ENCODE peak calls at places on chromosomes 2 and 18, in seven cellular contexts. Y, A, O, D, F, G and T are unnamed samples.

GRCh38 chr2:158923180-158923594 is 45.3 kb upstream of the TANC1 start:
- DNase-seq in Y (no peak), F (no peak), G (no peak), A (no peak), D (no peak), O (peak), T (no peak)

GRCh38 chr2:207484444-207485391 is 45.0 kb upstream of the CREB1 start:
- DNase-seq in F (no peak), D (peak), G (no peak), Y (no peak), O (no peak), A (no peak), T (no peak)

GRCh38 chr2:84247532-84247931 is 211.5 kb downstream of the SUCLG1 start:
- DNase-seq in G (no peak), D (no peak), O (no peak), A (no peak), F (no peak), Y (no peak), T (peak)

GRCh38 chr2:101446869-101447268 is 28.0 kb downstream of the RFX8 start:
- DNase-seq in O (peak), D (no peak), Y (no peak), A (peak), F (no peak), G (no peak), T (no peak)

GRCh38 chr2:238220892-238221521 is 17.5 kb upstream of the ILKAP start:
- DNase-seq in F (peak), A (peak), G (no peak), D (no peak), Y (no peak), O (no peak), T (no peak)

GRCh38 chr18:11516988-11517630 is 92.3 kb upstream of the SLC35G4 start:
- DNase-seq in Y (no peak), G (no peak), D (no peak), A (no peak), F (no peak), O (no peak), T (no peak)

GRCh38 chr2:1987379-1987778 is 243.1 kb upstream of the PXDN start:
- DNase-seq in O (no peak), F (no peak), A (no peak), G (no peak), D (no peak), Y (no peak), T (no peak)

GRCh38 chr2:68250652-68251186 is 1.6 kb downstream of the PPP3R1 start:
- DNase-seq in O (no peak), F (no peak), G (no peak), A (no peak), D (no peak), Y (no peak), T (no peak)

GRCh38 chr2:191297031-191297430 is 51.8 kb downstream of the MYO1B start:
- DNase-seq in A (no peak), F (no peak), Y (no peak), D (no peak), G (no peak), O (no peak), T (no peak)

GRCh38 chr2:234462218-234462992 is 34.5 kb downstream of the ARL4C start:
- DNase-seq in O (no peak), F (no peak), D (no peak), A (no peak), Y (no peak), G (no peak), T (no peak)

GRCh38 chr18:40235881-40236280 is 1719.2 kb upstream of the PIK3C3 start:
- DNase-seq in Y (no peak), D (no peak), G (no peak), A (no peak), F (no peak), O (no peak), T (no peak)

GRCh38 chr2:236793041-236794011 is 223.7 kb downstream of the ACKR3 start:
- DNase-seq in F (no peak), O (no peak), Y (no peak), D (no peak), G (no peak), A (no peak), T (no peak)

GRCh38 chr2:127479866-127480743 is 46.2 kb downstream of the IWS1 start:
- DNase-seq in Y (no peak), A (no peak), D (no peak), G (no peak), O (no peak), F (no peak), T (no peak)

GRCh38 chr2:109384308-109385271 is 229.2 kb downstream of the SEPTIN10 start:
- DNase-seq in G (no peak), F (no peak), O (no peak), D (no peak), A (no peak), Y (peak), T (no peak)

GRCh38 chr2:108219688-108220087 is 20.1 kb upstream of the SULT1C3 start:
- DNase-seq in D (no peak), O (no peak), A (no peak), Y (no peak), G (no peak), F (no peak), T (no peak)

GRCh38 chr2:165529130-165529529 is 59.6 kb downstream of the CSRNP3 start:
- DNase-seq in A (no peak), Y (no peak), D (no peak), G (no peak), O (no peak), F (no peak), T (no peak)

GRCh38 chr2:109266998-109267854 is 138.2 kb downstream of the SH3RF3 start:
- DNase-seq in O (no peak), D (no peak), Y (no peak), G (no peak), A (no peak), F (no peak), T (no peak)

GRCh38 chr2:29462293-29462692 is 347.1 kb downstream of the CLIP4 start:
- DNase-seq in Y (no peak), G (no peak), F (no peak), A (no peak), O (peak), D (no peak), T (no peak)

GRCh38 chr2:2325538-2325937 is 5.5 kb downstream of the MYT1L start:
- DNase-seq in F (no peak), O (no peak), D (no peak), G (no peak), Y (no peak), A (no peak), T (no peak)

GRCh38 chr2:43524180-43524965 is 71.5 kb downstream of the THADA start:
- DNase-seq in D (no peak), O (no peak), Y (no peak), F (no peak), G (no peak), A (no peak), T (no peak)

GRCh38 chr18:22457552-22457951 is 39.8 kb upstream of the CTAGE1 start:
- DNase-seq in F (no peak), A (no peak), G (no peak), D (no peak), Y (no peak), O (no peak), T (no peak)

GRCh38 chr2:178513876-178514275 is 33.6 kb downstream of the PLEKHA3 start:
- DNase-seq in D (no peak), O (no peak), G (no peak), A (peak), F (no peak), Y (no peak), T (no peak)